ENCODE peak calls at places on chromosomes 4 and X, in ten cellular contexts. A is activated CD4-positive, CD25-positive, alpha-beta regulatory T cell treated with anti-CD3 and anti-CD28 coated beads, Interleukin-2, amount 50 U/mL, for 72 hours; H is dermis microvascular lymphatic vessel endothelial cell; V is glutamatergic neuron; S is upper lobe of left lung; E is NCI-H146; J is Calu3; W is fibroblast of the conjunctiva; T is T-helper 2 cell; D is Right ventricle myocardium superior. G is an unnamed sample.

GRCh38 chr4:77418333-77418732 is 187.3 kb upstream of the CXCL13 start:
- DNase-seq in J (peak), D (no peak), A (no peak), V (no peak), H (peak), T (no peak), E (no peak), S (no peak), W (no peak), G (peak)

GRCh38 chrX:118420462-118420861 is 74.6 kb downstream of the WDR44 start:
- DNase-seq in E (no peak), D (no peak), J (no peak), V (no peak), A (no peak), T (no peak), S (no peak), W (peak), H (peak), G (peak)

GRCh38 chr4:76434901-76435688 is at the start of gene SHROOM3:
- DNase-seq in J (no peak), V (no peak), A (no peak), H (no peak), W (no peak), D (no peak), E (no peak), T (no peak), S (no peak), G (no peak)

GRCh38 chr4:135382280-135382679 is 1180.7 kb upstream of the PABPC4L start:
- DNase-seq in E (no peak), A (no peak), J (no peak), T (no peak), V (peak), D (no peak), W (no peak), S (no peak), H (no peak), G (no peak)

GRCh38 chr4:137961051-137961438 is 281.1 kb downstream of the SLC7A11 start:
- DNase-seq in W (peak), E (no peak), H (no peak), J (no peak), S (peak), D (no peak), A (no peak), V (no peak), T (no peak), G (no peak)

GRCh38 chr4:138522366-138522765 is 280.2 kb upstream of the SLC7A11 start:
- DNase-seq in A (no peak), D (no peak), T (no peak), S (no peak), H (peak), J (no peak), W (no peak), V (no peak), E (peak), G (peak)

GRCh38 chrX:68146054-68146453 is 287.2 kb downstream of the OPHN1 start:
- DNase-seq in H (peak), W (peak), A (no peak), J (peak), D (no peak), E (no peak), V (no peak), S (no peak), T (no peak), G (peak)

GRCh38 chrX:103685396-103685795 is 1.1 kb downstream of the MORF4L2 start:
- DNase-seq in J (no peak), S (no peak), E (no peak), T (no peak), W (no peak), H (peak), D (no peak), A (no peak), V (no peak), G (peak)

GRCh38 chrX:100647739-100648138 is 3.7 kb downstream of the SRPX2 start:
- DNase-seq in T (no peak), E (peak), V (no peak), W (no peak), S (no peak), A (no peak), D (no peak), H (peak), J (no peak), G (no peak)

GRCh38 chrX:48025561-48025960 is 18.8 kb downstream of the SPACA5 start:
- DNase-seq in V (peak), A (no peak), E (peak), D (no peak), J (peak), T (no peak), S (peak), H (peak), W (peak), G (peak)

GRCh38 chr4:4859010-4859798 is at the start of gene MSX1:
- DNase-seq in E (peak), T (peak), J (peak), H (peak), W (peak), D (peak), A (no peak), V (peak), S (peak), G (peak)

GRCh38 chrX:150548684-150549083 is 19.7 kb upstream of the MTM1 start:
- DNase-seq in A (no peak), D (no peak), E (no peak), V (no peak), T (no peak), H (no peak), J (no peak), W (no peak), S (no peak), G (no peak)

GRCh38 chrX:102976793-102977495 is 39.9 kb downstream of the RAB40AL start:
- DNase-seq in E (no peak), D (no peak), H (no peak), V (no peak), J (no peak), T (no peak), A (no peak), W (no peak), S (no peak), G (no peak)

GRCh38 chr4:4323705-4324534 is 33.9 kb downstream of the ZBTB49 start:
- DNase-seq in J (no peak), H (peak), A (no peak), E (no peak), S (peak), D (no peak), V (no peak), T (no peak), W (no peak), G (no peak)

GRCh38 chrX:53312946-53313745 is 31.8 kb upstream of the IQSEC2 start:
- DNase-seq in J (peak), S (peak), V (peak), D (peak), A (peak), E (peak), H (peak), T (peak), W (no peak), G (peak)

GRCh38 chrX:2401201-2401589 is 99.6 kb downstream of the DHRSX start:
- DNase-seq in J (no peak), T (no peak), D (no peak), V (no peak), E (no peak), A (no peak), W (no peak), S (no peak), H (no peak), G (no peak)

GRCh38 chrX:54808109-54808604 is 612 bp downstream of the MAGED2 start:
- DNase-seq in E (peak), S (peak), V (peak), W (no peak), D (peak), T (peak), H (peak), J (peak), A (no peak), G (peak)

GRCh38 chr4:62948108-62948507 is 1461.1 kb downstream of the TECRL start:
- DNase-seq in W (no peak), T (no peak), J (no peak), S (no peak), H (no peak), A (no peak), V (no peak), E (no peak), D (no peak), G (no peak)

GRCh38 chr4:88697113-88697512 is 516 bp downstream of the NAP1L5 start:
- DNase-seq in A (no peak), S (no peak), J (no peak), D (no peak), E (peak), T (peak), H (no peak), V (no peak), W (no peak), G (no peak)

GRCh38 chr4:172134536-172134935 is 321.3 kb downstream of the GALNTL6 start:
- DNase-seq in E (no peak), J (no peak), H (no peak), T (no peak), V (no peak), W (no peak), S (no peak), A (no peak), D (no peak), G (no peak)

GRCh38 chrX:10508891-10509290 is 111.5 kb downstream of the MID1 start:
- DNase-seq in W (no peak), T (no peak), D (no peak), A (no peak), V (no peak), H (no peak), S (no peak), J (no peak), E (no peak), G (no peak)

GRCh38 chr4:153759407-153760226 is at the start of gene RNF175:
- DNase-seq in A (no peak), D (peak), T (no peak), V (peak), S (no peak), W (no peak), E (peak), H (no peak), J (peak), G (no peak)

GRCh38 chrX:270848-271367 is 10.3 kb upstream of the PLCXD1 start:
- DNase-seq in J (no peak), E (no peak), H (peak), V (no peak), S (peak), W (no peak), D (peak), A (no peak), T (no peak), G (no peak)

G was measured in HT-29.